ENCODE peak calls at places on chromosomes 2 and 18, in four cellular contexts. One of them, this sample, is unnamed.

GRCh38 chr2:113962692-113963480 is 73.0 kb downstream of the ACTR3 start:
- DNase-seq in esophagus squamous epithelium: no peak
- DNase-seq in A549: no peak
- DNase-seq in breast epithelium: no peak
- DNase-seq in this sample: no peak

GRCh38 chr2:203650860-203651613 is 55.4 kb upstream of the CD28 start:
- DNase-seq in esophagus squamous epithelium: no peak
- DNase-seq in A549: peak; percentile 71
- DNase-seq in breast epithelium: no peak
- DNase-seq in this sample: no peak

GRCh38 chr2:16037808-16038457 is 97.6 kb downstream of the MYCN start:
- DNase-seq in esophagus squamous epithelium: no peak
- DNase-seq in A549: no peak
- DNase-seq in breast epithelium: no peak
- DNase-seq in this sample: no peak

GRCh38 chr2:199485732-199486335 is 28.1 kb upstream of the SATB2 start:
- DNase-seq in esophagus squamous epithelium: no peak
- DNase-seq in A549: peak; percentile 68
- DNase-seq in breast epithelium: no peak
- DNase-seq in this sample: no peak

GRCh38 chr2:158191569-158191968 is 89.9 kb downstream of the UPP2 start:
- DNase-seq in esophagus squamous epithelium: no peak
- DNase-seq in A549: no peak
- DNase-seq in breast epithelium: no peak
- DNase-seq in this sample: no peak

GRCh38 chr18:75896865-75897264 is 469.4 kb upstream of the SMIM21 start:
- DNase-seq in esophagus squamous epithelium: no peak
- DNase-seq in A549: peak; percentile 16
- DNase-seq in breast epithelium: no peak
- DNase-seq in this sample: no peak

GRCh38 chr18:73653251-73653650 is 494.4 kb downstream of the FBXO15 start:
- DNase-seq in esophagus squamous epithelium: no peak
- DNase-seq in A549: no peak
- DNase-seq in breast epithelium: no peak
- DNase-seq in this sample: no peak

GRCh38 chr2:66555076-66555475 is 120.2 kb downstream of the MEIS1 start:
- DNase-seq in esophagus squamous epithelium: no peak
- DNase-seq in A549: no peak
- DNase-seq in breast epithelium: no peak
- DNase-seq in this sample: no peak

GRCh38 chr2:180056367-180057118 is 49.4 kb upstream of the CWC22 start:
- DNase-seq in esophagus squamous epithelium: no peak
- DNase-seq in A549: no peak
- DNase-seq in breast epithelium: no peak
- DNase-seq in this sample: no peak

GRCh38 chr2:44778671-44779476 is 162.6 kb upstream of the SIX3 start:
- DNase-seq in esophagus squamous epithelium: no peak
- DNase-seq in A549: no peak
- DNase-seq in breast epithelium: no peak
- DNase-seq in this sample: no peak

GRCh38 chr2:204715332-204715731 is 170.1 kb downstream of the PARD3B start:
- DNase-seq in esophagus squamous epithelium: no peak
- DNase-seq in A549: no peak
- DNase-seq in breast epithelium: no peak
- DNase-seq in this sample: no peak

GRCh38 chr2:76667764-76668163 is 854.4 kb downstream of the LRRTM4 start:
- DNase-seq in esophagus squamous epithelium: no peak
- DNase-seq in A549: no peak
- DNase-seq in breast epithelium: no peak
- DNase-seq in this sample: no peak

GRCh38 chr2:237500681-237501424 is 13.8 kb downstream of the MLPH start:
- DNase-seq in esophagus squamous epithelium: no peak
- DNase-seq in A549: peak; percentile 99
- DNase-seq in breast epithelium: no peak
- DNase-seq in this sample: no peak

GRCh38 chr2:221448086-221448856 is 123.8 kb downstream of the EPHA4 start:
- DNase-seq in esophagus squamous epithelium: no peak
- DNase-seq in A549: no peak
- DNase-seq in breast epithelium: no peak
- DNase-seq in this sample: no peak

GRCh38 chr2:231321556-231322334 is 73.8 kb upstream of the B3GNT7 start:
- DNase-seq in esophagus squamous epithelium: no peak
- DNase-seq in A549: no peak
- DNase-seq in breast epithelium: no peak
- DNase-seq in this sample: peak; percentile 35

GRCh38 chr2:64524604-64525322 is 635 bp downstream of the AFTPH start:
- DNase-seq in esophagus squamous epithelium: no peak
- DNase-seq in A549: peak; percentile 28
- DNase-seq in breast epithelium: no peak
- DNase-seq in this sample: no peak

GRCh38 chr18:71371951-71372605 is 1083.2 kb downstream of the SOCS6 start:
- DNase-seq in esophagus squamous epithelium: no peak
- DNase-seq in A549: peak; percentile 0
- DNase-seq in breast epithelium: no peak
- DNase-seq in this sample: no peak

GRCh38 chr2:74735009-74735408 is 81.0 kb downstream of the SEMA4F start:
- DNase-seq in esophagus squamous epithelium: no peak
- DNase-seq in A549: no peak
- DNase-seq in breast epithelium: no peak
- DNase-seq in this sample: no peak

GRCh38 chr18:773980-774624 is 37.9 kb downstream of the YES1 start:
- DNase-seq in esophagus squamous epithelium: no peak
- DNase-seq in A549: no peak
- DNase-seq in breast epithelium: no peak
- DNase-seq in this sample: no peak

GRCh38 chr18:778194-779007 is 33.6 kb downstream of the YES1 start:
- DNase-seq in esophagus squamous epithelium: no peak
- DNase-seq in A549: no peak
- DNase-seq in breast epithelium: no peak
- DNase-seq in this sample: no peak

GRCh38 chr18:774811-775210 is 37.2 kb downstream of the YES1 start:
- DNase-seq in esophagus squamous epithelium: no peak
- DNase-seq in A549: no peak
- DNase-seq in breast epithelium: no peak
- DNase-seq in this sample: no peak

DNA sequence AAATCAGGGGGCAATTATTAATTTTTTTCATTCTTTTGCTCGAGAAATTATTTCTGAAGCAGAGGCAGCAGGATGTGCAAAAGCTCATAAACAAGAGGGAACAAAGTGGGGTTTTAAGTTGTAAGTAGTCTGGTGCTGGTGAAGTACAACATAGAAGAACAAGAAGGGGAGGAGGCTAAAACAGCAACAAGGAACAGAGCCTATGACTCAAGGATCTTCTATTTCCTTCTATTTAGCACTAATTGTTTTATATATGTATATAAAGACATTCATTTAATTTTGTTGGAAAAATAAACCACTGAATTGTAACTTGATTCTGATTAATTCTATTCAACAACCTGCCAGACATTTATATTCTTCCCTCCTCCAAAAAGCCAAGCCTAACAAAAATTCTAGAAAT is 35.0 kb downstream of the YES1 start:
- DNase-seq in esophagus squamous epithelium: no peak
- DNase-seq in A549: no peak
- DNase-seq in breast epithelium: no peak
- DNase-seq in this sample: no peak
- H3K27ac ChIP-seq in esophagus squamous epithelium: no peak overlapping the region
- H3K27ac ChIP-seq in A549: no peak overlapping the region
- H3K27ac ChIP-seq in breast epithelium: no peak overlapping the region
- H3K27ac ChIP-seq in this sample: no peak overlapping the region

GRCh38 chr18:69839989-69840388 is 107.7 kb downstream of the CD226 start:
- DNase-seq in esophagus squamous epithelium: no peak
- DNase-seq in A549: no peak
- DNase-seq in breast epithelium: no peak
- DNase-seq in this sample: no peak
- H3K4me3 ChIP-seq in esophagus squamous epithelium: no peak overlapping the region
- H3K4me3 ChIP-seq in A549: no peak overlapping the region
- H3K4me3 ChIP-seq in breast epithelium: no peak overlapping the region
- H3K4me3 ChIP-seq in this sample: no peak overlapping the region

GRCh38 chr2:42975358-42975717 is 183.0 kb upstream of the HAAO start:
- DNase-seq in esophagus squamous epithelium: no peak
- DNase-seq in A549: no peak
- DNase-seq in breast epithelium: no peak
- DNase-seq in this sample: no peak

GRCh38 chr2:42974303-42974696 is 181.9 kb upstream of the HAAO start:
- DNase-seq in esophagus squamous epithelium: no peak
- DNase-seq in A549: no peak
- DNase-seq in breast epithelium: no peak
- DNase-seq in this sample: no peak

GRCh38 chr2:42973771-42974170 is 181.4 kb upstream of the HAAO start:
- DNase-seq in esophagus squamous epithelium: no peak
- DNase-seq in A549: no peak
- DNase-seq in breast epithelium: no peak
- DNase-seq in this sample: no peak

GRCh38 chr2:42976400-42976799 is 184.0 kb upstream of the HAAO start:
- DNase-seq in esophagus squamous epithelium: no peak
- DNase-seq in A549: no peak
- DNase-seq in breast epithelium: no peak
- DNase-seq in this sample: peak; percentile 51

DNA sequence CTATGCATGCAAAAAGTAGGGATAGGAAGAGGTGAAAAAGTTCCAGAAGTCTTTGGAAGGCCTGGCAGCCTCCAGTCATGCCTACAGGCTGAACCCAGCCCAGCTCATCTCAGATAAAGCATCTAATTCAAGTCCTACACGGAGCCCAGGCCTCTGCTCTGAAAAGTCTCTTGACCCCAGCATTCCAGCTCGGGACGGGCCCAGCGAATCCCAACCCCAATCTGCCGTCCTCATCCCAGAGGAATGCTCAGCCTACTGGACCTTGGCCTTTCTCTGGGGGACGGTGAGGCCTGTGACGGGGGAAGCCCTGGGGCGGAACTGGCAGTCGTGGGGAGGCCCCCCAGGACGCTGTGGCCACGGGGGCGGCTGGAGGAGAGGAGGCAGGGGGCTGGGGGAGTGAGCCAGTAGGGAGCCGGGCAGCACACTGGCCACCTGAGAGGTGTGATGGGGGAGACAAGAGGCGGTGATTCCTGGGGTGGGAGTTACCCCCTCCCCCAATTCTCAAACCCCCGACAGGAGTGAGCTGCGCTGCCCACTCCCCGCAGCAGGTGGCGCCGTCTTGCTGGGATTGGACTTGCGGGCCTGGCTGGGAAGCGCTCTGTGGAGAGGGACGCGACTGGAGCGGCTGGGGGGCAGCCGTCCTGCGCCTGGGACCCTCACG is 182.4 kb upstream of the HAAO start:
- DNase-seq in esophagus squamous epithelium: no peak
- DNase-seq in A549: peak; percentile 64
- DNase-seq in breast epithelium: peak; percentile 79
- DNase-seq in this sample: peak; percentile 87
- H3K4me1 ChIP-seq in esophagus squamous epithelium: peaks cover 15% of the 10 kb centered on the region
- H3K4me1 ChIP-seq in A549: peaks cover 37% of the 10 kb centered on the region
- H3K4me1 ChIP-seq in breast epithelium: peaks cover 5% of the 10 kb centered on the region
- H3K4me1 ChIP-seq in this sample: peaks cover 14% of the 10 kb centered on the region

GRCh38 chr18:63162271-63163014 is 157.1 kb downstream of the BCL2 start:
- DNase-seq in esophagus squamous epithelium: peak; percentile 8
- DNase-seq in A549: no peak
- DNase-seq in breast epithelium: no peak
- DNase-seq in this sample: no peak
- H3K27ac ChIP-seq in esophagus squamous epithelium: peak overlapping the region; percentile 68
- H3K27ac ChIP-seq in A549: no peak overlapping the region
- H3K27ac ChIP-seq in breast epithelium: peak overlapping the region; percentile 93
- H3K27ac ChIP-seq in this sample: peak overlapping the region; percentile 83